ENCODE peak calls at places on chromosomes 12 and 14, in six cellular contexts. W is left cardiac atrium; X is CD4-positive, alpha-beta T cell; Q is activated CD4-positive, alpha-beta T cell treated with anti-CD3 and anti-CD28 coated beads for 1 hour; C is GM13976; T is EH. G is an unnamed sample.

GRCh38 chr12:125528300-125528699 is 463.1 kb downstream of the AACS start:
- DNase-seq in W (no peak), X (no peak), Q (no peak), C (no peak), T (no peak), G (no peak)

GRCh38 chr12:89884365-89884915 is 175.8 kb upstream of the ATP2B1 start:
- DNase-seq in W (no peak), X (no peak), Q (no peak), C (no peak), T (peak), G (no peak)

GRCh38 chr14:53710615-53711014 is 246.0 kb downstream of the BMP4 start:
- DNase-seq in W (no peak), X (no peak), Q (no peak), C (no peak), T (no peak), G (no peak)

GRCh38 chr12:57342207-57342691 is 88.6 kb downstream of the R3HDM2 start:
- DNase-seq in W (peak), X (no peak), Q (no peak), C (no peak), T (peak), G (no peak)

GRCh38 chr12:83121886-83122622 is 435.3 kb downstream of the TMTC2 start:
- DNase-seq in W (no peak), X (no peak), Q (no peak), C (no peak), T (no peak), G (no peak)

GRCh38 chr12:49933793-49934192 is 16.7 kb upstream of the AQP2 start:
- DNase-seq in W (no peak), X (no peak), Q (no peak), C (no peak), T (peak), G (no peak)

GRCh38 chr12:48104531-48104930 is 1.3 kb downstream of the SENP1 start:
- DNase-seq in W (no peak), X (no peak), Q (no peak), C (no peak), T (no peak), G (no peak)

GRCh38 chr12:80129895-80130535 is 30.7 kb downstream of the OTOGL start:
- DNase-seq in W (no peak), X (no peak), Q (no peak), C (no peak), T (peak), G (no peak)

GRCh38 chr14:105059035-105059916 is 6.0 kb downstream of the GPR132 start:
- DNase-seq in W (no peak), X (peak), Q (no peak), C (no peak), T (peak), G (peak)

GRCh38 chr12:56202838-56203237 is 13.6 kb upstream of the SMARCC2 start:
- DNase-seq in W (no peak), X (no peak), Q (no peak), C (no peak), T (no peak), G (no peak)

GRCh38 chr14:85701763-85702162 is 171.8 kb downstream of the FLRT2 start:
- DNase-seq in W (no peak), X (no peak), Q (no peak), C (no peak), T (no peak), G (no peak)

GRCh38 chr14:49865431-49865859 is 12.9 kb upstream of the NEMF start:
- DNase-seq in W (peak), X (peak), Q (peak), C (no peak), T (peak), G (peak)

GRCh38 chr12:48286665-48287064 is 64.1 kb downstream of the ZNF641 start:
- DNase-seq in W (no peak), X (no peak), Q (no peak), C (peak), T (peak), G (no peak)

GRCh38 chr14:24141030-24141880 is at the start of gene EMC9:
- DNase-seq in W (peak), X (peak), Q (peak), C (peak), T (peak), G (peak)

GRCh38 chr12:132393245-132393795 is 63.9 kb upstream of the GALNT9 start:
- DNase-seq in W (no peak), X (no peak), Q (no peak), C (no peak), T (no peak), G (peak)

GRCh38 chr12:56197921-56198635 is 8.8 kb upstream of the SMARCC2 start:
- DNase-seq in W (no peak), X (no peak), Q (no peak), C (no peak), T (no peak), G (no peak)